ENCODE peak calls at places on chromosomes 5 and 9, in four cellular contexts. One of them, this sample, is unnamed.

GRCh38 chr5:5296061-5296460 is 126.4 kb upstream of the ICE1 start:
- DNase-seq in SIG-M5: no peak
- DNase-seq in left ventricle myocardium inferior: no peak
- DNase-seq in osteoblast: no peak
- DNase-seq in this sample: no peak

GRCh38 chr5:175059687-175060194 is 335.4 kb downstream of the MSX2 start:
- DNase-seq in SIG-M5: no peak
- DNase-seq in left ventricle myocardium inferior: peak; percentile 36
- DNase-seq in osteoblast: no peak
- DNase-seq in this sample: no peak

GRCh38 chr5:175467983-175468698 is 10.2 kb upstream of the SFXN1 start:
- DNase-seq in SIG-M5: no peak
- DNase-seq in left ventricle myocardium inferior: no peak
- DNase-seq in osteoblast: no peak
- DNase-seq in this sample: no peak

GRCh38 chr5:164708831-164709230 is 1203.4 kb downstream of the MAT2B start:
- DNase-seq in SIG-M5: no peak
- DNase-seq in left ventricle myocardium inferior: no peak
- DNase-seq in osteoblast: no peak
- DNase-seq in this sample: no peak

GRCh38 chr9:801399-802071 is 40.0 kb upstream of the DMRT1 start:
- DNase-seq in SIG-M5: no peak
- DNase-seq in left ventricle myocardium inferior: no peak
- DNase-seq in osteoblast: no peak
- DNase-seq in this sample: peak; percentile 73

GRCh38 chr9:113215142-113215541 is 5.9 kb downstream of the FKBP15 start:
- DNase-seq in SIG-M5: no peak
- DNase-seq in left ventricle myocardium inferior: no peak
- DNase-seq in osteoblast: no peak
- DNase-seq in this sample: peak; percentile 49

GRCh38 chr5:82164109-82164956 is 113.8 kb downstream of the RPS23 start:
- DNase-seq in SIG-M5: no peak
- DNase-seq in left ventricle myocardium inferior: no peak
- DNase-seq in osteoblast: no peak
- DNase-seq in this sample: peak; percentile 92

GRCh38 chr9:117622347-117622746 is 81.9 kb upstream of the TLR4 start:
- DNase-seq in SIG-M5: no peak
- DNase-seq in left ventricle myocardium inferior: no peak
- DNase-seq in osteoblast: no peak
- DNase-seq in this sample: no peak

GRCh38 chr5:119743927-119744326 is 114.6 kb downstream of the FAM170A start:
- DNase-seq in SIG-M5: no peak
- DNase-seq in left ventricle myocardium inferior: no peak
- DNase-seq in osteoblast: no peak
- DNase-seq in this sample: peak; percentile 29

GRCh38 chr5:57816108-57816507 is 333.5 kb upstream of the ACTBL2 start:
- DNase-seq in SIG-M5: no peak
- DNase-seq in left ventricle myocardium inferior: no peak
- DNase-seq in osteoblast: peak; percentile 56
- DNase-seq in this sample: peak; percentile 99